ENCODE peak calls at places on chromosomes 2 and 18, in six cellular contexts. One of them, this sample, is unnamed.

GRCh38 chr18:34834897-34835296 is 124.8 kb downstream of the DTNA start:
- DNase-seq in AG10803: peak
- DNase-seq in NCI-H774: no peak
- DNase-seq in NCI-H1417: no peak
- DNase-seq in activated CD8-positive, alpha-beta memory T cell treated with anti-CD3 and anti-CD28 coated beads for 48 hours: no peak
- DNase-seq in AG04449: peak
- DNase-seq in this sample: no peak

GRCh38 chr2:119431155-119431975 is at the start of gene TMEM37:
- DNase-seq in AG10803: peak
- DNase-seq in NCI-H774: peak
- DNase-seq in NCI-H1417: peak
- DNase-seq in activated CD8-positive, alpha-beta memory T cell treated with anti-CD3 and anti-CD28 coated beads for 48 hours: no peak
- DNase-seq in AG04449: no peak
- DNase-seq in this sample: no peak

GRCh38 chr2:120346667-120347358 is 877 bp downstream of the INHBB start:
- DNase-seq in AG10803: peak
- DNase-seq in NCI-H774: peak
- DNase-seq in NCI-H1417: no peak
- DNase-seq in activated CD8-positive, alpha-beta memory T cell treated with anti-CD3 and anti-CD28 coated beads for 48 hours: no peak
- DNase-seq in AG04449: peak
- DNase-seq in this sample: no peak

GRCh38 chr2:45329045-45329677 is 281.9 kb downstream of the SRBD1 start:
- DNase-seq in AG10803: peak
- DNase-seq in NCI-H774: no peak
- DNase-seq in NCI-H1417: no peak
- DNase-seq in activated CD8-positive, alpha-beta memory T cell treated with anti-CD3 and anti-CD28 coated beads for 48 hours: no peak
- DNase-seq in AG04449: no peak
- DNase-seq in this sample: no peak

GRCh38 chr2:50732796-50733195 is 299.1 kb downstream of the NRXN1 start:
- DNase-seq in AG10803: no peak
- DNase-seq in NCI-H774: no peak
- DNase-seq in NCI-H1417: no peak
- DNase-seq in activated CD8-positive, alpha-beta memory T cell treated with anti-CD3 and anti-CD28 coated beads for 48 hours: no peak
- DNase-seq in AG04449: no peak
- DNase-seq in this sample: no peak

GRCh38 chr2:224925066-224925821 is 117.0 kb downstream of the DOCK10 start:
- DNase-seq in AG10803: no peak
- DNase-seq in NCI-H774: no peak
- DNase-seq in NCI-H1417: no peak
- DNase-seq in activated CD8-positive, alpha-beta memory T cell treated with anti-CD3 and anti-CD28 coated beads for 48 hours: no peak
- DNase-seq in AG04449: no peak
- DNase-seq in this sample: no peak

GRCh38 chr18:3451989-3452749 is 2.2 kb downstream of the TGIF1 start:
- DNase-seq in AG10803: peak
- DNase-seq in NCI-H774: no peak
- DNase-seq in NCI-H1417: no peak
- DNase-seq in activated CD8-positive, alpha-beta memory T cell treated with anti-CD3 and anti-CD28 coated beads for 48 hours: peak
- DNase-seq in AG04449: no peak
- DNase-seq in this sample: no peak

GRCh38 chr2:39015424-39015823 is 105.4 kb downstream of the SOS1 start:
- DNase-seq in AG10803: no peak
- DNase-seq in NCI-H774: no peak
- DNase-seq in NCI-H1417: no peak
- DNase-seq in activated CD8-positive, alpha-beta memory T cell treated with anti-CD3 and anti-CD28 coated beads for 48 hours: no peak
- DNase-seq in AG04449: no peak
- DNase-seq in this sample: no peak

GRCh38 chr18:63823516-63824219 is 48.5 kb downstream of the SERPINB7 start:
- DNase-seq in AG10803: no peak
- DNase-seq in NCI-H774: no peak
- DNase-seq in NCI-H1417: no peak
- DNase-seq in activated CD8-positive, alpha-beta memory T cell treated with anti-CD3 and anti-CD28 coated beads for 48 hours: no peak
- DNase-seq in AG04449: peak
- DNase-seq in this sample: no peak